ENCODE peak calls at places on chromosomes 3 and 15, in ten cellular contexts. B is left lung, X is stomach, N is heart right ventricle, I is psoas muscle, V is breast epithelium, H is cardiac fibroblast, K is thyroid gland, G is HFF-Myc, A is dorsolateral prefrontal cortex. C is an unnamed sample.

GRCh38 chr3:66472313-66473134 is 28.3 kb downstream of the LRIG1 start:
- DNase-seq in B (no peak), X (no peak), N (no peak), I (no peak), V (no peak), H (peak; percentile 92), K (no peak), G (no peak), A (no peak), C (no peak)

GRCh38 chr3:156469456-156469855 is 85.5 kb downstream of the SSR3 start:
- DNase-seq in B (no peak), X (no peak), N (no peak), I (no peak), V (no peak), H (no peak), K (no peak), G (no peak), A (no peak), C (no peak)

GRCh38 chr3:124409650-124410275 is 320.5 kb upstream of the UMPS start:
- DNase-seq in B (no peak), X (no peak), N (no peak), I (no peak), V (no peak), H (peak; percentile 56), K (no peak), G (peak; percentile 25), A (no peak), C (no peak)

GRCh38 chr3:64019271-64019670 is 4.0 kb downstream of the PSMD6 start:
- DNase-seq in B (no peak), X (no peak), N (no peak), I (no peak), V (no peak), H (no peak), K (no peak), G (no peak), A (no peak), C (no peak)

GRCh38 chr15:36156855-36157521 is 422.4 kb upstream of the CDIN1 start:
- DNase-seq in B (no peak), X (no peak), N (no peak), I (peak; percentile 9), V (no peak), H (peak; percentile 80), K (no peak), G (no peak), A (no peak), C (no peak)

GRCh38 chr3:120326784-120327183 is 22.4 kb downstream of the LRRC58 start:
- DNase-seq in B (no peak), X (no peak), N (no peak), I (no peak), V (no peak), H (no peak), K (no peak), G (no peak), A (no peak), C (no peak)

GRCh38 chr15:82081904-82082810 is 36.3 kb upstream of the MEX3B start:
- DNase-seq in B (no peak), X (no peak), N (no peak), I (no peak), V (no peak), H (peak; percentile 74), K (no peak), G (peak; percentile 36), A (no peak), C (no peak)

GRCh38 chr15:68244235-68244634 is 14.7 kb upstream of the CLN6 start:
- DNase-seq in B (no peak), X (no peak), N (no peak), I (no peak), V (no peak), H (no peak), K (no peak), G (no peak), A (no peak), C (no peak)

GRCh38 chr15:78979456-78980320 is 34.8 kb upstream of the CTSH start:
- DNase-seq in B (peak; percentile 51), X (peak; percentile 81), N (peak; percentile 71), I (no peak), V (peak; percentile 75), H (peak; percentile 86), K (peak; percentile 69), G (peak; percentile 82), A (peak; percentile 59), C (peak; percentile 83)

GRCh38 chr3:122555275-122556071 is 8.6 kb downstream of the PARP9 start:
- DNase-seq in B (no peak), X (no peak), N (no peak), I (no peak), V (no peak), H (peak; percentile 25), K (no peak), G (no peak), A (no peak), C (no peak)

GRCh38 chr3:4416427-4416826 is 50.6 kb downstream of the SUMF1 start:
- DNase-seq in B (no peak), X (no peak), N (no peak), I (no peak), V (no peak), H (no peak), K (no peak), G (no peak), A (no peak), C (no peak)

GRCh38 chr3:4419386-4419785 is 47.7 kb downstream of the SUMF1 start:
- DNase-seq in B (no peak), X (no peak), N (no peak), I (no peak), V (no peak), H (no peak), K (no peak), G (no peak), A (no peak), C (no peak)

GRCh38 chr3:4418156-4418555 is 48.9 kb downstream of the SUMF1 start:
- DNase-seq in B (no peak), X (no peak), N (peak; percentile 38), I (no peak), V (no peak), H (peak; percentile 25), K (no peak), G (no peak), A (no peak), C (no peak)

GRCh38 chr3:4417449-4417848 is 49.6 kb downstream of the SUMF1 start:
- DNase-seq in B (no peak), X (no peak), N (peak; percentile 30), I (no peak), V (no peak), H (peak; percentile 81), K (no peak), G (no peak), A (no peak), C (no peak)

GRCh38 chr3:4416961-4417360 is 50.1 kb downstream of the SUMF1 start:
- DNase-seq in B (no peak), X (no peak), N (peak; percentile 13), I (peak; percentile 58), V (peak; percentile 78), H (peak; percentile 97), K (no peak), G (no peak), A (no peak), C (no peak)
- TF ChIP-seq CTCF in B (no peak), X (no peak), N (no peak), I (no peak), V (no peak), H (no peak), K (no peak), G (no peak), A (no peak), C (no peak)

GRCh38 chr3:181265750-181266333 is 276.3 kb upstream of the DNAJC19 start:
- DNase-seq in B (no peak), X (no peak), N (no peak), I (no peak), V (no peak), H (no peak), K (no peak), G (no peak), A (no peak), C (no peak)
- H3K4me3 ChIP-seq in B (no peak overlapping the region), X (no peak overlapping the region), N (peak overlapping the region; percentile 7), I (no peak overlapping the region), V (no peak overlapping the region), H (no peak overlapping the region), K (no peak overlapping the region), G (no peak overlapping the region), A (peak overlapping the region; percentile 52), C (no peak overlapping the region)

GRCh38 chr15:95449229-95449628 is 881.3 kb upstream of the NR2F2 start:
- DNase-seq in B (no peak), X (no peak), N (no peak), I (no peak), V (no peak), H (no peak), K (no peak), G (no peak), A (no peak), C (no peak)
- TF ChIP-seq CTCF in B (no peak), X (no peak), N (no peak), I (no peak), V (no peak), H (no peak), K (no peak), G (no peak), A (no peak), C (no peak)

GRCh38 chr15:22959451-22960101 is 20.6 kb downstream of the CYFIP1 start:
- DNase-seq in B (no peak), X (no peak), N (no peak), I (no peak), V (no peak), H (no peak), K (no peak), G (no peak), A (peak; percentile 37), C (no peak)

GRCh38 chr15:22960587-22960986 is 19.6 kb downstream of the CYFIP1 start:
- DNase-seq in B (no peak), X (no peak), N (no peak), I (no peak), V (no peak), H (no peak), K (no peak), G (no peak), A (peak; percentile 19), C (no peak)

GRCh38 chr15:22960126-22960525 is 20.0 kb downstream of the CYFIP1 start:
- DNase-seq in B (no peak), X (no peak), N (no peak), I (no peak), V (no peak), H (no peak), K (no peak), G (no peak), A (peak; percentile 31), C (no peak)

GRCh38 chr15:22956980-22957264 is 23.2 kb downstream of the CYFIP1 start:
- DNase-seq in B (no peak), X (no peak), N (no peak), I (no peak), V (no peak), H (no peak), K (no peak), G (no peak), A (no peak), C (no peak)

DNA sequence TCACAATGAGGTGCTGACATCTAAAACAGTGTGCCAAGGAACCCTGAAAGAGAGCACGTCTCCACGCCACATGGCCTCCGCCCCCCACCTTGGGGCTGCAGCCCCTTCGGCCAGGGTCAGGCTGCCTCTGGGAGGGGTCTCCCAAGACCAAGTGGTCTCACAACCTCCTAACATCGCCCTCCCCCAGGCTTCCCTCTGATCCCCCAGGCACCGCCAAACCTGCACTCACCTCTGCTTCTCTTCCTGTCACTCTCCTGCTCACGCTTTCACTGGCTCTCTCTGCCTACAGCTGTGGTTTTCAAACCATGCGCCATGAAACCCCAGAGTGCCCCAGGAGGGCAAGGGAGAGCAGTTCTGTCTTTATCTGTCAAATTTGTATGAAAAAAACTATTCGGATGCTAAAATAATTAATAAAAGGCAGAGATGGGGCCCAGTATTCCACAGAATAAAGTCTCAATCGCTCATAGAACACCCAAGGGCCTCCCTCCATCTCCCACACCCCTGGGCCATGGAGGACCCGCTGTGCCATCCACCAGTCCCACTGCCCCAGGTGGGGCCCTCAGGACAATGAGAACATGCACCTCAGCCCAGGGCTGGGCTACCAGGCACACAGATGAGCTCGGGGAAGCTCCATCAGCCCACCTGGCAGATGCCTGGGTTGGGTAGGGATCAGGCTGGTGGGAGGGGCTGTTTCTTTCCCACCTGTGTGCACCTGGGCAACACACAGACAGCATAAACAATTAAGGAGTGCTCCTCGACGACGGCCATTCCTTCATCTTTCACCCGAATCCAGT is 21.5 kb downstream of the CYFIP1 start:
- DNase-seq in B (no peak), X (no peak), N (no peak), I (no peak), V (no peak), H (no peak), K (no peak), G (no peak), A (peak; percentile 30), C (no peak)
- H3K4me3 ChIP-seq in B (no peak overlapping the region), X (no peak overlapping the region), N (no peak overlapping the region), I (no peak overlapping the region), V (no peak overlapping the region), H (no peak overlapping the region), K (no peak overlapping the region), G (no peak overlapping the region), A (no peak overlapping the region), C (no peak overlapping the region)

C was measured in adrenal gland.